ENCODE peak calls at places on chromosomes 2 and 18, in five cellular contexts. D, B, A, Y and E are unnamed samples.
A peak's percentile ranks its signal among the peaks of the same experiment; 100 is the strongest.

GRCh38 chr2:53508667-53509066 is 258.9 kb upstream of the CHAC2 start:
- DNase-seq in Y (no peak), A (no peak), B (no peak), D (peak; percentile 27), E (no peak)

GRCh38 chr2:184369307-184369706 is 229.0 kb upstream of the ZNF804A start:
- DNase-seq in D (no peak), A (no peak), B (no peak), Y (no peak), E (no peak)

GRCh38 chr2:238216651-238217184 is 13.2 kb upstream of the ILKAP start:
- DNase-seq in A (no peak), D (no peak), B (no peak), Y (no peak), E (no peak)

GRCh38 chr2:181916726-181917377 is 25.3 kb downstream of the ITPRID2 start:
- DNase-seq in B (no peak), Y (peak; percentile 77), A (no peak), D (peak; percentile 59), E (peak; percentile 9)

GRCh38 chr2:222715729-222716128 is 44.3 kb downstream of the MOGAT1 start:
- DNase-seq in B (no peak), D (no peak), A (no peak), Y (no peak), E (no peak)

GRCh38 chr18:51425475-51425874 is 228.0 kb upstream of the MEX3C start:
- DNase-seq in Y (no peak), B (peak; percentile 7), D (no peak), A (no peak), E (no peak)

GRCh38 chr2:225668606-225669266 is 269.2 kb downstream of the NYAP2 start:
- DNase-seq in A (peak; percentile 72), D (peak; percentile 82), B (peak; percentile 87), Y (peak; percentile 78), E (peak; percentile 64)

GRCh38 chr2:47818777-47819176 is 35.8 kb downstream of the MSH6 start:
- DNase-seq in A (no peak), D (no peak), Y (no peak), B (no peak), E (no peak)

GRCh38 chr2:82875891-82876290 is 1583.2 kb downstream of the SUCLG1 start:
- DNase-seq in Y (no peak), B (no peak), D (no peak), A (no peak), E (no peak)

GRCh38 chr2:240431663-240432424 is 3.6 kb upstream of the GPC1 start:
- DNase-seq in Y (no peak), A (no peak), B (no peak), D (no peak), E (no peak)

GRCh38 chr2:101380376-101380775 is 6.9 kb downstream of the CREG2 start:
- DNase-seq in B (peak; percentile 93), D (peak; percentile 17), A (no peak), Y (peak; percentile 49), E (no peak)

GRCh38 chr2:219560037-219560892 is 11.1 kb downstream of the OBSL1 start:
- DNase-seq in Y (no peak), D (no peak), B (no peak), A (no peak), E (no peak)

GRCh38 chr18:22585333-22585732 is 167.6 kb upstream of the CTAGE1 start:
- DNase-seq in B (no peak), D (no peak), A (no peak), Y (no peak), E (no peak)

GRCh38 chr18:13461488-13461887 is 242.9 kb downstream of the LDLRAD4 start:
- DNase-seq in B (no peak), D (no peak), Y (no peak), A (no peak), E (no peak)

GRCh38 chr2:220043993-220044335 is 416.5 kb downstream of the SLC4A3 start:
- DNase-seq in D (no peak), B (no peak), Y (no peak), A (no peak), E (no peak)

GRCh38 chr2:199131876-199132275 is 325.9 kb downstream of the SATB2 start:
- DNase-seq in B (no peak), A (no peak), Y (no peak), D (no peak), E (no peak)

GRCh38 chr2:102664439-102665042 is 45.2 kb downstream of the SLC9A2 start:
- DNase-seq in Y (no peak), B (peak; percentile 100), A (peak; percentile 87), D (peak; percentile 95), E (no peak)

GRCh38 chr2:221753401-221753800 is 181.3 kb upstream of the EPHA4 start:
- DNase-seq in D (no peak), A (no peak), Y (no peak), B (no peak), E (no peak)

GRCh38 chr2:96760986-96761832 is 507 bp downstream of the CNNM4 start:
- DNase-seq in A (no peak), D (peak; percentile 16), Y (peak; percentile 32), B (no peak), E (no peak)

GRCh38 chr2:191625016-191625415 is 52.9 kb upstream of the NABP1 start:
- DNase-seq in D (no peak), B (no peak), Y (peak; percentile 65), A (no peak), E (no peak)

GRCh38 chr2:118808429-118808809 is 39.0 kb downstream of the EN1 start:
- DNase-seq in A (no peak), D (no peak), Y (no peak), B (no peak), E (no peak)

GRCh38 chr18:62164296-62164695 is 22.6 kb downstream of the PIGN start:
- DNase-seq in D (no peak), A (no peak), B (no peak), Y (no peak), E (no peak)
- TF ChIP-seq CTCF in D (no peak), A (no peak), B (no peak), Y (no peak), E (no peak)

GRCh38 chr2:85886585-85886984 is 2.2 kb downstream of the ST3GAL5 start:
- DNase-seq in D (peak; percentile 56), B (peak; percentile 91), Y (peak; percentile 87), A (no peak), E (no peak)
- H3K4me3 ChIP-seq in D (no peak overlapping the region), B (no peak overlapping the region), Y (peak overlapping the region; percentile 62), A (peak overlapping the region; percentile 85), E (peak overlapping the region; percentile 61)

GRCh38 chr18:44170208-44170880 is 510.3 kb upstream of the SETBP1 start:
- DNase-seq in B (no peak), D (peak; percentile 27), A (no peak), Y (peak; percentile 30), E (no peak)
- TF ChIP-seq CTCF in B (no peak), D (no peak), A (no peak), Y (no peak), E (no peak)

GRCh38 chr18:55588001-55588875 is at the start of gene TCF4:
- DNase-seq in B (peak; percentile 23), D (peak; percentile 38), A (no peak), Y (peak; percentile 64), E (no peak)
- H3K4me3 ChIP-seq in B (peak within 1 kb of the TSS; percentile 65), D (peak within 1 kb of the TSS; percentile 91), A (no peak within 1 kb of the TSS), Y (peak within 1 kb of the TSS; percentile 79), E (peak within 1 kb of the TSS; percentile 63)